ENCODE peak calls at places on chromosomes 16 and 17, in ten cellular contexts. Z is BE2C, G is choroid plexus epithelial cell, S is IMR-90, F is body of pancreas, U is kidney epithelial cell, P is neural crest cell, R is GM06990, B is H9, E is fibroblast of lung. Y is an unnamed sample.

GRCh38 chr16:30628628-30629342 is 18.6 kb upstream of the ZNF689 start:
- DNase-seq in Z (peak), E (peak), G (peak), F (peak), S (peak), R (peak), P (peak), U (no peak), B (peak), Y (no peak)

GRCh38 chr17:65137076-65137935 is at the start of gene RGS9:
- DNase-seq in F (peak), E (peak), G (peak), U (no peak), B (peak), R (peak), P (peak), Z (peak), S (peak), Y (no peak)

GRCh38 chr16:78504391-78504945 is 405.0 kb downstream of the WWOX start:
- DNase-seq in S (no peak), P (no peak), E (peak), U (no peak), B (no peak), R (no peak), F (no peak), Z (no peak), G (no peak), Y (no peak)

GRCh38 chr17:34163123-34163522 is 92.0 kb upstream of the CCL2 start:
- DNase-seq in B (no peak), G (no peak), Z (no peak), E (no peak), U (no peak), R (no peak), S (peak), P (no peak), F (no peak), Y (no peak)

GRCh38 chr16:3059041-3059722 is 6.3 kb upstream of the IL32 start:
- DNase-seq in E (peak), G (peak), P (peak), S (peak), B (peak), R (peak), U (peak), F (peak), Z (peak), Y (no peak)

GRCh38 chr16:81616321-81617020 is 162.6 kb upstream of the PLCG2 start:
- DNase-seq in Z (peak), B (peak), S (peak), F (no peak), P (no peak), R (peak), G (peak), E (peak), U (no peak), Y (no peak)

GRCh38 chr17:83118071-83118841 is 38.8 kb downstream of the METRNL start:
- DNase-seq in U (no peak), Z (no peak), S (no peak), B (no peak), E (no peak), R (no peak), G (no peak), F (no peak), P (no peak), Y (peak)

GRCh38 chr16:15857779-15858560 is 1.1 kb upstream of the MYH11 start:
- DNase-seq in R (no peak), U (no peak), B (peak), Z (peak), E (peak), S (peak), F (peak), P (peak), G (peak), Y (no peak)

GRCh38 chr17:37065486-37066321 is 117.0 kb downstream of the AATF start:
- DNase-seq in G (no peak), B (peak), U (no peak), P (no peak), S (no peak), Z (no peak), F (no peak), E (no peak), R (no peak), Y (no peak)

GRCh38 chr17:41505836-41506767 is 690 bp upstream of the KRT13 start:
- DNase-seq in F (no peak), U (no peak), Z (no peak), S (no peak), B (no peak), R (no peak), E (no peak), G (no peak), P (no peak), Y (no peak)

GRCh38 chr16:15650019-15650697 is at the start of gene NDE1:
- DNase-seq in U (peak), E (peak), F (peak), Z (peak), S (peak), B (peak), R (peak), G (peak), P (peak), Y (peak)

GRCh38 chr16:1323296-1324239 is 9.9 kb upstream of the BAIAP3 start:
- DNase-seq in F (no peak), Z (no peak), U (no peak), G (no peak), R (no peak), P (no peak), S (no peak), B (no peak), E (no peak), Y (no peak)

GRCh38 chr17:43329183-43329582 is 69.6 kb upstream of the ARL4D start:
- DNase-seq in S (no peak), B (no peak), R (no peak), Z (no peak), F (no peak), U (no peak), E (no peak), P (no peak), G (no peak), Y (no peak)

GRCh38 chr17:77465358-77466041 is 324.7 kb downstream of the SEC14L1 start:
- DNase-seq in R (peak), P (no peak), Z (no peak), S (peak), E (peak), B (peak), F (no peak), U (no peak), G (peak), Y (no peak)

GRCh38 chr17:37142294-37142944 is 193.7 kb downstream of the AATF start:
- DNase-seq in S (no peak), B (no peak), F (no peak), R (no peak), E (no peak), Z (no peak), P (no peak), G (no peak), U (no peak), Y (no peak)

GRCh38 chr16:29025218-29025617 is 40.4 kb downstream of the LAT start:
- DNase-seq in F (no peak), B (no peak), R (no peak), P (no peak), S (no peak), U (no peak), Z (no peak), G (no peak), E (no peak), Y (no peak)

GRCh38 chr16:9793623-9794022 is 388.6 kb downstream of the GRIN2A start:
- DNase-seq in R (no peak), U (no peak), B (no peak), S (no peak), P (no peak), E (no peak), F (no peak), G (no peak), Z (no peak), Y (no peak)
- TF ChIP-seq CTCF in R (no peak), U (no peak), B (no peak), S (no peak), P (no peak), E (no peak), F (no peak), G (no peak), Z (no peak), Y (no peak)

DNA sequence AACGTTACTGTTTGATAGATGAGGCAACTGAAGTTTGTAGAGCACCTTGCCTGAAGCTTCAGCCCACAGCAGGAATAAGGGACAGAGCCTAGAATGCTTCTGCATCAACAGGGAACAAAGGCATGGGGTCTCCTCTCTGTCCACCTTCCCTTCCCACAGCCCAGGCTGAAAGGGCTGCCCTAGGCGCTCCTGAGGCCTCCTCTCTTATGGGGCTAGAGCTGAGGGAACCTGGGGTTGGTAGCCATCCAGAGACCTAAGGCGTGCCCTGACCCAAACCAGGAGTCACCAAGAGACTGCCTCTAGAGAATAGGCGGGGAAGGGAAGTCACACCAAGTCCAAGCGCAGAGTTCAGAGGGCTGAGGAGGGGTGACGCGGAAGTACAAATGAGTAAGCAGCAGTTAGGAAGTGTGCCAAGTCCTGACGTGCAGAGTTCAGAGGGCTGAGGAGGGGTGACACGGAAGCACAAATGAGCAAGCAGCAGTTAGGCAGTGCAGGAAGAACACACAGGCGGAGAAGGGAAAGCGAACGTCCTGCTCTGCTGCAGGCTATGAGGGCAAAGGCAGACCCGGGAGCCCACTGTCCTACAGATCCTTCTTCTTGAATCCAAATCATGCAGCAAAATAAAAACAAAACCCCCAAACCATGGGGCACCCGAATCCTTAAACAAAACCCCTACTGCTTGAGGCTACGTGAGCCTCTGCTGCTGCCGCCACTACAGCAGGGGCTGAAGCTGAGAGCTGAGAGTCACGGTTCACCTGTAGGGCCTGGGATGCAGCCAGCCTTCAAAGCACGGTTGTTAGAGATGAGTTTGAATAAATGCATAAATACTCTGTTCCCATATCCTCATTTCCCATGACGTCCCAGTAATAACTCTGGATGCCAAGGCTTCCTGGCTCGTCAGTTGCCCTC is 2.7 kb upstream of the SPG7 start:
- DNase-seq in U (peak), G (peak), E (peak), Z (peak), P (no peak), F (peak), R (peak), S (peak), B (no peak), Y (no peak)
- TF ChIP-seq CTCF in U (no peak), G (no peak), E (no peak), Z (no peak), P (no peak), F (no peak), R (no peak), S (no peak), B (no peak), Y (no peak)

GRCh38 chr17:7853693-7854043 is 1.2 kb upstream of the TMEM88 start:
- DNase-seq in B (peak), E (no peak), S (no peak), U (no peak), R (no peak), F (no peak), Z (no peak), P (no peak), G (no peak), Y (peak)

GRCh38 chr17:7856081-7856791 is 1.1 kb downstream of the NAA38 start:
- DNase-seq in R (no peak), U (no peak), E (peak), S (no peak), P (peak), Z (no peak), B (peak), F (peak), G (peak), Y (no peak)

GRCh38 chr17:7854078-7854777 is 638 bp upstream of the TMEM88 start:
- DNase-seq in P (no peak), E (no peak), Z (no peak), R (no peak), G (no peak), U (no peak), F (peak), B (peak), S (no peak), Y (peak)

GRCh38 chr17:7855643-7856080 is 796 bp downstream of the TMEM88 start:
- DNase-seq in G (peak), B (no peak), P (peak), E (no peak), R (no peak), S (no peak), Z (no peak), U (no peak), F (peak), Y (no peak)

GRCh38 chr17:7854851-7855642 is at the start of gene TMEM88:
- DNase-seq in G (peak), E (no peak), F (no peak), P (no peak), B (peak), Z (no peak), R (no peak), U (no peak), S (no peak), Y (no peak)
- TF ChIP-seq CTCF in G (no peak), E (no peak), F (no peak), P (no peak), B (no peak), Z (no peak), R (no peak), U (no peak), S (no peak), Y (no peak)

DNA sequence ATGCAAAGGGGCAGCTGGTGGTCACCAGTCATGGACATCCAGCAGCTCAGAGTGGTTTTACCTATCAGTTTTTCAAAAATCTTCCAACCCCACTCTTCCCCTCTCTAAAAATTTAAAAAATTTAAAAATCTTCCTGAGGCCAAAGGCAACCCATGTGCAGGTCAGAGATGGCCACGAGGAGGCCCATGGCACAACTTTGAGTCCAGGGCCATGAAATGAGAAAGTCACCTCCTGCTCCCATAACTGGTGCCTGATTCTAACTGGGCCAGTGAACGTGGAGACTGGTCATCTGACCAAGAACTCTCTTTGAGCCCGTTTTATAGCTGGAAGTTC is 124.4 kb downstream of the XYLT1 start:
- DNase-seq in R (no peak), B (no peak), F (no peak), P (no peak), U (no peak), G (no peak), Z (no peak), E (no peak), S (no peak), Y (no peak)
- TF ChIP-seq CTCF in R (peak), B (no peak), F (no peak), P (no peak), U (no peak), G (no peak), Z (no peak), E (no peak), S (no peak), Y (no peak)

GRCh38 chr17:2222901-2223616 is 80.5 kb downstream of the SMG6 start:
- DNase-seq in E (peak), S (peak), B (no peak), P (no peak), G (peak), F (peak), U (no peak), R (peak), Z (no peak), Y (no peak)
- TF ChIP-seq CTCF in E (no peak), S (no peak), B (no peak), P (no peak), G (no peak), F (no peak), U (no peak), R (no peak), Z (no peak), Y (no peak)

GRCh38 chr17:63623786-63624185 is 1.6 kb downstream of the MAP3K3 start:
- DNase-seq in G (no peak), U (no peak), E (no peak), B (no peak), P (no peak), F (no peak), Z (no peak), S (no peak), R (no peak), Y (no peak)

GRCh38 chr17:63622571-63623390 is 564 bp downstream of the MAP3K3 start:
- DNase-seq in S (peak), B (peak), F (peak), Z (peak), E (peak), G (peak), R (peak), U (no peak), P (peak), Y (no peak)

GRCh38 chr17:63621229-63621683 is 961 bp upstream of the MAP3K3 start:
- DNase-seq in U (no peak), R (no peak), S (no peak), B (no peak), G (no peak), Z (no peak), E (no peak), F (no peak), P (no peak), Y (no peak)

GRCh38 chr17:63626551-63627228 is 4.5 kb downstream of the MAP3K3 start:
- DNase-seq in U (no peak), B (no peak), Z (no peak), E (peak), R (no peak), S (peak), P (no peak), G (peak), F (no peak), Y (no peak)

DNA sequence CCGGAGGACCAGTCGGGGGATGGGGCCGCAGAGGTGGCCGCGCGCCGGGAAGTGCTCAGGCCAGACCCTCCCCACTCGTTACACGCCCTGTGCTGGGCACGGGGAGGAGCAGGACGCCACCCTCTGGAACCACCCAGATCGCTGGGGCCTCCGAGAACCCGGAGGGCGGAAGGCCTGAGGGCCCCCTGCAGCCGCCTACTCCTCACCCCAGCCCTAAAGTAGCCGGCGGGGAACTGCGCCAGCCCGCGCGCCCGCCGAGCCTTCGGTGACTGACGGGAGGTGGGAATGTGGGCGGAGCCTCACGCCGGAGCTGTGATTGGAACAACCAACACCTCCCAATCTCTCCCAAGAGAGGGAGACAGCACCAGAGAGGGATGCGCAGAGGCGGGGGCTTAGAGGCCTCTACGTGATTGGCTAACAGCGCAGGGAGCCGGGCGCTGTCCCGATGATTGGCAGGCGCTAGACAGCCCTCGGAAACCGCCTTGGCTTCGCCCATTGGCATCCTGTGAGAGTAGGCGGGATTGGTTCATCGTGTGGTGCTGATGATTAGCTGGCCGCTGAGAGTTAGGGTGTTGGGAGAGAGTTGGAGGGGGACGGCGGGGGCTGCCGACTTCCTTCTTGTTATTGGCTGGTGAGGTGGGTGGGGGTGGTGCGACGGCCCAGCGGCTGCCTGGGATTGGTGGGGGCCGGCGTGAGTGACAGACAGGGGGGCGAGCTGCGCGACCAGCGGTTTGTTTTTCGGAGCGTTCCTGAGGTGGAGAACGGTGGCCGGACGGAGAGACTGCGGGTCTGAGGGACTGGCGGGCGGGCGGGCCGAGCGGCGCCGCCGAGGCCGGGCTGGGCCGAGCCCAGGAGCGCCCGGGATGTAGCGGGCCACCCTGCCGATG is at the start of gene MAP3K3:
- DNase-seq in U (peak), F (peak), B (peak), P (peak), G (peak), R (peak), Z (peak), S (peak), E (peak), Y (peak)
- TF ChIP-seq CTCF in U (peak), F (no peak), B (peak), P (no peak), G (peak), R (peak), Z (peak), S (peak), E (peak), Y (peak)

GRCh38 chr16:54934536-54935410 is 4.1 kb downstream of the IRX5 start:
- DNase-seq in Z (no peak), P (peak), U (no peak), F (no peak), G (no peak), S (no peak), E (peak), R (no peak), B (peak), Y (no peak)

GRCh38 chr16:54931041-54931756 is 534 bp downstream of the IRX5 start:
- DNase-seq in Z (peak), E (peak), R (no peak), F (no peak), G (peak), U (no peak), P (peak), S (no peak), B (peak), Y (no peak)

GRCh38 chr16:54931757-54932660 is 1.3 kb downstream of the IRX5 start:
- DNase-seq in Z (no peak), U (no peak), B (no peak), F (no peak), P (no peak), G (no peak), R (no peak), E (peak), S (no peak), Y (peak)

GRCh38 chr16:54933281-54934150 is 2.9 kb downstream of the IRX5 start:
- DNase-seq in P (peak), R (no peak), G (no peak), U (no peak), F (no peak), B (peak), S (no peak), Z (no peak), E (peak), Y (peak)

GRCh38 chr16:54932737-54933254 is 2.1 kb downstream of the IRX5 start:
- DNase-seq in S (no peak), P (peak), Z (no peak), G (no peak), B (peak), U (no peak), R (no peak), E (peak), F (no peak), Y (peak)
- TF ChIP-seq CTCF in S (no peak), P (peak), Z (no peak), G (no peak), B (peak), U (peak), R (no peak), E (no peak), F (no peak), Y (peak)

DNA sequence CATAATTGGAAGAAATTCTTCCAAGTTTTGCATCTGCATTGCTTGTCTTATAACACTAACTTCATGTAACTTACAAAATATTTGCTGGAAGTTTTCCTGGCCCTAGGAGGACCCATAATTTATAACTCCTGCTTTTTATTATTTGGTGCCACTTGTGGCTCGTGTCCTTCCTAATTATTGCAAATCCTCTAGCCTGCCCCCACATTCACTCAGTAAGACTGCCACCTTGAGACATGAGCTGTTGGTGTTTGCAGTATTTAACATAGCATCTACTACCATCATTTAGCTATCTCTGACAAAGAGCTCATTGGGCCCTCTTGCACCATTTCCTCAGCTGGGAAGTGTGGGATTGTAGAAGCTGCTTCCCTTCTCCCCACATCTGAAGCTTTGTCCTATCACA is 49.5 kb downstream of the FTO start:
- DNase-seq in P (no peak), Z (no peak), B (no peak), R (no peak), E (no peak), G (no peak), S (no peak), U (no peak), F (no peak), Y (no peak)
- TF ChIP-seq CTCF in P (no peak), Z (no peak), B (no peak), R (no peak), E (no peak), G (no peak), S (no peak), U (no peak), F (no peak), Y (peak)